ENCODE peak calls at places on chromosomes 5 and 9, in four cellular contexts. G, T, J and S are unnamed samples.

GRCh38 chr5:34811691-34812090 is 27.3 kb upstream of the TTC23L start:
- DNase-seq in G (no peak), T (no peak), J (no peak), S (no peak)

GRCh38 chr5:437281-437771 is 5.7 kb upstream of the EXOC3 start:
- DNase-seq in G (no peak), T (no peak), J (no peak), S (no peak)

GRCh38 chr9:36110434-36110833 is 26.1 kb upstream of the GLIPR2 start:
- DNase-seq in G (no peak), T (no peak), J (no peak), S (no peak)

GRCh38 chr5:116766470-116766947 is 191.9 kb upstream of the SEMA6A start:
- DNase-seq in G (no peak), T (peak; percentile 70), J (peak; percentile 86), S (no peak)

GRCh38 chr5:14863105-14863504 is 8.5 kb downstream of the ANKH start:
- DNase-seq in G (no peak), T (no peak), J (no peak), S (no peak)

GRCh38 chr5:142275496-142275895 is 49.3 kb downstream of the SPRY4 start:
- DNase-seq in G (no peak), T (no peak), J (no peak), S (no peak)

GRCh38 chr5:98679963-98680362 is 93.5 kb upstream of the RGMB start:
- DNase-seq in G (no peak), T (no peak), J (no peak), S (no peak)

GRCh38 chr9:101087426-101087825 is 58.9 kb downstream of the PLPPR1 start:
- DNase-seq in G (no peak), T (no peak), J (no peak), S (no peak)

GRCh38 chr5:57298985-57299491 is 125.2 kb downstream of the GPBP1 start:
- DNase-seq in G (peak; percentile 68), T (peak; percentile 32), J (peak; percentile 46), S (no peak)

GRCh38 chr5:107576736-107577440 is 93.8 kb downstream of the EFNA5 start:
- DNase-seq in G (no peak), T (peak; percentile 72), J (no peak), S (no peak)

GRCh38 chr5:61202213-61202612 is 39.9 kb upstream of the SMIM15 start:
- DNase-seq in G (no peak), T (peak; percentile 32), J (no peak), S (no peak)

GRCh38 chr5:10046681-10047080 is 203.0 kb downstream of the ATPSCKMT start:
- DNase-seq in G (no peak), T (no peak), J (no peak), S (no peak)

GRCh38 chr9:127175319-127175715 is 52.9 kb upstream of the ANGPTL2 start:
- DNase-seq in G (no peak), T (no peak), J (no peak), S (no peak)

GRCh38 chr9:133568186-133568585 is 33.7 kb downstream of the ADAMTSL2 start:
- DNase-seq in G (no peak), T (no peak), J (no peak), S (no peak)

GRCh38 chr9:8259028-8259427 is 459.4 kb upstream of the DMAC1 start:
- DNase-seq in G (no peak), T (no peak), J (no peak), S (no peak)

GRCh38 chr9:136697146-136697820 is 10.0 kb upstream of the AGPAT2 start:
- DNase-seq in G (no peak), T (no peak), J (peak; percentile 28), S (no peak)

GRCh38 chr5:126519637-126520592 is 75.1 kb downstream of the ALDH7A1 start:
- DNase-seq in G (no peak), T (no peak), J (no peak), S (no peak)

GRCh38 chr5:172740483-172741205 is 30.4 kb downstream of the DUSP1 start:
- DNase-seq in G (no peak), T (no peak), J (no peak), S (no peak)

GRCh38 chr5:107058239-107058638 is 612.5 kb downstream of the EFNA5 start:
- DNase-seq in G (no peak), T (no peak), J (no peak), S (no peak)

GRCh38 chr9:34501889-34502425 is 20.8 kb downstream of the ENHO start:
- DNase-seq in G (no peak), T (no peak), J (peak; percentile 83), S (no peak)
- TF ChIP-seq BRCA1 in G (no peak), T (no peak), J (no peak), S (no peak)

DNA sequence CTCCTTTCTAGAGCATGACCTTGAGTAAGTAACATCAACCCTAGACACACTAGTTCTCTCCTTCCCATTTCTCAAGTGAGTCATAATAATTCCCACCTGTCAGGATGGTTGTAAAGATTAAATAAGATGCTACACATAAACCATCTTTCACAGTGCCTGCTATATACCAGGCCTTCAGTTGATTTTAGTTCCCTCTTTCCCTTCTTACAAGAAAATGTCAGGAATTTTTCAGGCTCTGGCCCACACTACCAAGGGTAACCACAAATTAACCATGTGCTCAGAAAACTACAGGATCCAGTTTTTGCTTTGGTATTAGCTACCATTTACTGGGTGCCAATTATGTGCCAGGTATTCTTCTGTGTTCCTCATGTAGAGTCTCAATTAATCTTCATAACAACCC is 42.7 kb upstream of the RARS1 start:
- DNase-seq in G (no peak), T (no peak), J (no peak), S (no peak)
- TF ChIP-seq BRCA1 in G (no peak), T (no peak), J (no peak), S (no peak)

GRCh38 chr9:15873573-15874177 is 320.8 kb downstream of the CCDC171 start:
- DNase-seq in G (peak; percentile 4), T (no peak), J (peak; percentile 33), S (no peak)
- TF ChIP-seq BRCA1 in G (no peak), T (no peak), J (no peak), S (no peak)

GRCh38 chr5:26763151-26763550 is 275.2 kb downstream of the CDH9 start:
- DNase-seq in G (no peak), T (no peak), J (no peak), S (no peak)

GRCh38 chr5:26761040-26761439 is 277.3 kb downstream of the CDH9 start:
- DNase-seq in G (no peak), T (no peak), J (no peak), S (no peak)

DNA sequence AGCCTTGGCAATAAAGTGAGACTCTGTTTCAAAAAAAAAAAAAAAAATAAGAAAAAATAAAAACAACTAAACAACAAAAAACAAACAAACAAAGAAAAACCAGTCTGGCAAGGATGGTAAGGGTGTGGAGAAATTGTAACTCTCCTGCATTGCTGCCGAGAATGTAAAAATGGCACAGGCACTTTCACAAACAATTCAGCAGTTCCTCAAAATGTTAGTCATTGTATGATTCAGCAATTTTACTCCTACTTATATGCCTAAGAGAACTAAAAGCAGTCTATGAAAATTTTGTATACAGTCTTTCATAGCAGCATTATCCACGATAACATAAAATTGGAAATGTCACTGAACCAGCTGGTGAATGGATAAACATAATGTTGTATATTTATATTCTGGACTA is 280.4 kb downstream of the CDH9 start:
- DNase-seq in G (no peak), T (no peak), J (no peak), S (no peak)
- TF ChIP-seq BRCA1 in G (no peak), T (no peak), J (no peak), S (no peak)

DNA sequence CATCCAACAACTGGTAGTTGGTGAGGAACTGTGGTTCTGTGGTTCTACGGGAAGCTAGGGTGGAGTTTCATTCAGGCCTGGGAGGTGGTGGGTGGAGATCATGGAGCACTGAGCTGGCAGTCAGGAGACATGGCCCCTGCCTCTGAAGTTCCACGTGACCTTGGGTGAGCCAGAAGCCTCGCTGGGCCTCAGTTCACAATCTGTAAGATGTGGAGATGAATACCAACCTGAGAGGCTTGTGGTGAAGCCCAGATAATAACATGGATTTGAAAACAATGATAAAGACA is 177.9 kb downstream of the MACROH2A1 start:
- DNase-seq in G (no peak), T (no peak), J (no peak), S (no peak)
- TF ChIP-seq BRCA1 in G (no peak), T (no peak), J (no peak), S (no peak)

GRCh38 chr9:111316796-111317195 is 13.2 kb downstream of the OR2K2 start:
- DNase-seq in G (no peak), T (no peak), J (no peak), S (no peak)
- TF ChIP-seq BRCA1 in G (no peak), T (no peak), J (no peak), S (no peak)

GRCh38 chr5:178323961-178324360 is 91.4 kb upstream of the PHYKPL start:
- DNase-seq in G (no peak), T (no peak), J (no peak), S (no peak)
- TF ChIP-seq BRCA1 in G (no peak), T (no peak), J (no peak), S (no peak)

GRCh38 chr5:114055318-114055788 is 306.5 kb upstream of the KCNN2 start:
- DNase-seq in G (no peak), T (no peak), J (no peak), S (peak; percentile 44)
- TF ChIP-seq BRCA1 in G (no peak), T (no peak), J (no peak), S (no peak)

GRCh38 chr9:21155501-21155900 is 11.0 kb downstream of the IFNA21 start:
- DNase-seq in G (no peak), T (no peak), J (no peak), S (no peak)

GRCh38 chr9:21153688-21154608 is 12.3 kb upstream of the IFNW1 start:
- DNase-seq in G (no peak), T (no peak), J (no peak), S (no peak)
- TF ChIP-seq BRCA1 in G (no peak), T (no peak), J (no peak), S (no peak)